ENCODE peak calls at places on chromosome 14, in five cellular contexts. One of them, this sample, is unnamed.

GRCh38 chr14:93943052-93943451 is 15.9 kb downstream of the FAM181A start:
- DNase-seq in nephron progenitor cell: no peak
- DNase-seq in pancreas: no peak
- DNase-seq in lower leg skin: no peak
- DNase-seq in IMR-90: peak
- DNase-seq in this sample: no peak

GRCh38 chr14:96648506-96649326 is 146.5 kb downstream of the PAPOLA start:
- DNase-seq in pancreas: no peak
- DNase-seq in lower leg skin: no peak
- DNase-seq in nephron progenitor cell: no peak
- DNase-seq in IMR-90: no peak
- DNase-seq in this sample: no peak

GRCh38 chr14:104281768-104282301 is 143.4 kb downstream of the KIF26A start:
- DNase-seq in nephron progenitor cell: no peak
- DNase-seq in IMR-90: no peak
- DNase-seq in pancreas: no peak
- DNase-seq in lower leg skin: no peak
- DNase-seq in this sample: peak

GRCh38 chr14:39218171-39218769 is 15.4 kb upstream of the MIA2 start:
- DNase-seq in nephron progenitor cell: no peak
- DNase-seq in pancreas: no peak
- DNase-seq in IMR-90: peak
- DNase-seq in lower leg skin: no peak
- DNase-seq in this sample: no peak

GRCh38 chr14:80172380-80173055 is 38.8 kb downstream of the DIO2 start:
- DNase-seq in nephron progenitor cell: no peak
- DNase-seq in lower leg skin: no peak
- DNase-seq in IMR-90: peak
- DNase-seq in pancreas: no peak
- DNase-seq in this sample: no peak

GRCh38 chr14:100584056-100585031 is 2.9 kb downstream of the BEGAIN start:
- DNase-seq in pancreas: no peak
- DNase-seq in lower leg skin: no peak
- DNase-seq in IMR-90: no peak
- DNase-seq in nephron progenitor cell: peak
- DNase-seq in this sample: no peak

GRCh38 chr14:94395306-94395899 is 7.0 kb upstream of the SERPINA1 start:
- DNase-seq in lower leg skin: no peak
- DNase-seq in pancreas: no peak
- DNase-seq in IMR-90: no peak
- DNase-seq in nephron progenitor cell: no peak
- DNase-seq in this sample: no peak

GRCh38 chr14:54564799-54565235 is 2.1 kb upstream of the SAMD4A start:
- DNase-seq in pancreas: no peak
- DNase-seq in nephron progenitor cell: no peak
- DNase-seq in lower leg skin: peak
- DNase-seq in IMR-90: peak
- DNase-seq in this sample: no peak

GRCh38 chr14:78143489-78144145 is 26.6 kb upstream of the NRXN3 start:
- DNase-seq in pancreas: no peak
- DNase-seq in IMR-90: peak
- DNase-seq in nephron progenitor cell: no peak
- DNase-seq in lower leg skin: no peak
- DNase-seq in this sample: no peak

GRCh38 chr14:77212933-77213656 is 31.5 kb downstream of the TMEM63C start:
- DNase-seq in pancreas: peak
- DNase-seq in IMR-90: no peak
- DNase-seq in lower leg skin: no peak
- DNase-seq in nephron progenitor cell: peak
- DNase-seq in this sample: no peak

GRCh38 chr14:60734465-60735242 is at the start of gene MNAT1:
- DNase-seq in nephron progenitor cell: peak
- DNase-seq in pancreas: peak
- DNase-seq in IMR-90: peak
- DNase-seq in lower leg skin: peak
- DNase-seq in this sample: no peak

DNA sequence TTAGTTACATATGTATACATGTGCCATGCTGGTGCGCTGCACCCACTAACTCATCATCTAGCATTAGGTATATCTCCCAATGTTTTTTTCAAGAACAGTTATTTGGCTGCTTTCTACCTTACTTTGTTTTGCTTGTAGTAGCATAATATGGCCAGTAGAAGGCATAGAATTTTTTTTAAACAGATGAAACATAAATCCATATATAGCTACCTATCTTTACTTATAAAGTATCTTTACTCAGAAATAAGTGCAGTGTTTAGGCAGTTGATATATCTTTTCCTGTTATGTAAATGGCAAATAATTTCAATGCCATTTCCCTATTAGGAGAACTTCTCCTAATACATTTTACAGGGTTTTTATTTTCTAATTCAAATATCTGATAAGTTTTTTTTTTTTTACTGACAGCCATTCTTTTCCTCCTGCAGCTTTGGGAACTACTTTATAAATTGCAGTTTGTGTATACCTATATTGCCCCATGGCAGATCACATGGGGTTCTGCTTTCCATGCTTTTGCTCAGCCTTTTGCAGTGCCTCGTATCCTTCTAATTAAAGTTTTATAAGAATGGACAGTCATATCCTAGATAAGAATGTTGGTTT is 143.1 kb downstream of the PCNX1 start:
- DNase-seq in nephron progenitor cell: no peak
- DNase-seq in IMR-90: peak
- DNase-seq in pancreas: no peak
- DNase-seq in lower leg skin: no peak
- DNase-seq in this sample: no peak
- TF ChIP-seq CTCF in nephron progenitor cell: peak
- TF ChIP-seq CTCF in IMR-90: peak
- TF ChIP-seq CTCF in pancreas: no peak
- TF ChIP-seq CTCF in lower leg skin: no peak
- TF ChIP-seq CTCF in this sample: no peak

DNA sequence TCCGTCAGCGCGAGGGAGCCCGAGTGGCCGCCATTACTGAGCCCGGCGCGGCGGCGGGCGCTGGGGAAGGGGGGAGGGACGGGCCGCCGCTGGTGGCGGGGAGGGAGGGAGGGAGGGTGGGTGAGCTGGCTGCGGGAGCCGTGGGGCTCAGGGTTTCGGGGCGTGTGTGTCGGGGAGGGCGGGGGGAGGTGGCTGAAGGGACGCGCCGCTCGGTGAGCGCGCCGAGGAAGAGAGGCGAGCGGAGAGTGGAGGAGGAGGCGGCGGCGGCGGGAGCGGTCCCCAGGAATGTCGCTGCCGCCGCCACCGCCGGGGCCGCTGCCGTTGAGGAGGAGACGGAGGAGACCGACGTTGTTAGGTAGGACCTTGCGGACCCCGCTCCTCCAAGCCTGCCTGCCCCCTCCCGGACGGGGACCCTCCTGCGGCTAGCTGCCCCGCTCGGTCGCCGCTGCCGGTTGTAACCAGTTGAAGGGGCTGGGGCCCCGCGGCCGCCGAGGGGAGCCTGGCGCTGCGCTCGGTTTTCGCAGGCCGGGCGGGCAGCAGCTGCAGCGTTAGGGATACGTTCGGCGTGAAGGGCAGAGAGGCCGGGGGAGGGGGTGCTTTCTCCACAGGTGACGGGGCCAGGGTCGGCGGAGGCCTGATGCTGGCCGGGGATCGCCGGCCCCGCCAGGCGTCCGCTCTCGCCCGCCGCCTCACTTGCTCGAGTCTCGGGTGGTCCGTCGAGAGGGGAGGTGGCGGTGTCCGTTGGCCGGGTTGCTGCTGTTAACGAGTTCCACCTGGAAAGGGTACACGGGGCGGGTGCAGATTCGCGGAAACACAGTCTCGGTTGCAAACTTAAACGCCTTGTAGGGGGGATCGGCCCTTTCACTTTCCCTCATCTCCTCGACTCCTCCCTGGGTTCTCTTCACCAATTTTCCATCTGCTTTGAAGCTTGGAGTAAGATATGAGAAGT is at the start of gene ARHGAP5:
- DNase-seq in pancreas: no peak
- DNase-seq in IMR-90: peak
- DNase-seq in nephron progenitor cell: peak
- DNase-seq in lower leg skin: no peak
- DNase-seq in this sample: no peak
- TF ChIP-seq CTCF in pancreas: no peak
- TF ChIP-seq CTCF in IMR-90: peak
- TF ChIP-seq CTCF in nephron progenitor cell: no peak
- TF ChIP-seq CTCF in lower leg skin: no peak
- TF ChIP-seq CTCF in this sample: no peak

GRCh38 chr14:69105326-69105725 is 47.6 kb downstream of the DCAF5 start:
- DNase-seq in lower leg skin: no peak
- DNase-seq in nephron progenitor cell: no peak
- DNase-seq in pancreas: no peak
- DNase-seq in IMR-90: peak
- DNase-seq in this sample: no peak
- TF ChIP-seq CTCF in lower leg skin: no peak
- TF ChIP-seq CTCF in nephron progenitor cell: no peak
- TF ChIP-seq CTCF in pancreas: no peak
- TF ChIP-seq CTCF in IMR-90: no peak
- TF ChIP-seq CTCF in this sample: no peak

DNA sequence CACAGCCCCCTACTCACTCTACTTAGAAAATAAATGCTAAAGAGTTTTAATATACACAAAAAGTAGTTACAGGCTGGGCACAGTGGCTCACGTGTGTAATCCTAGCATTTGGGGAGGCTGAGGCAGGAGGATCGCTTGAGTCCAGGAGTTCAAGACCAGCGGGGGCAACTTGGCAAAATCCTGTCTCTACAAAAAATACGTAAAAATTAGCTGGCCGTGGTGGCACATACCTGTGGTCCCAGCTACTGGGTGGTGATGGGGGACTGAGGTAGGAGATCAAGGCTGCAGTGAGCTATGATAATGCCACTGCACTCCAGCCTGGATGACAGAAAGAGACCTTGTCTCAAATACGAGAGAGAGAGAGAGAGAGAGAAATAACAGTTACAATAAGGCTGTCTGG is 9.9 kb upstream of the DYNC1H1 start:
- DNase-seq in lower leg skin: no peak
- DNase-seq in nephron progenitor cell: no peak
- DNase-seq in pancreas: no peak
- DNase-seq in IMR-90: no peak
- DNase-seq in this sample: no peak
- TF ChIP-seq CTCF in lower leg skin: no peak
- TF ChIP-seq CTCF in nephron progenitor cell: no peak
- TF ChIP-seq CTCF in pancreas: no peak
- TF ChIP-seq CTCF in IMR-90: no peak
- TF ChIP-seq CTCF in this sample: no peak

DNA sequence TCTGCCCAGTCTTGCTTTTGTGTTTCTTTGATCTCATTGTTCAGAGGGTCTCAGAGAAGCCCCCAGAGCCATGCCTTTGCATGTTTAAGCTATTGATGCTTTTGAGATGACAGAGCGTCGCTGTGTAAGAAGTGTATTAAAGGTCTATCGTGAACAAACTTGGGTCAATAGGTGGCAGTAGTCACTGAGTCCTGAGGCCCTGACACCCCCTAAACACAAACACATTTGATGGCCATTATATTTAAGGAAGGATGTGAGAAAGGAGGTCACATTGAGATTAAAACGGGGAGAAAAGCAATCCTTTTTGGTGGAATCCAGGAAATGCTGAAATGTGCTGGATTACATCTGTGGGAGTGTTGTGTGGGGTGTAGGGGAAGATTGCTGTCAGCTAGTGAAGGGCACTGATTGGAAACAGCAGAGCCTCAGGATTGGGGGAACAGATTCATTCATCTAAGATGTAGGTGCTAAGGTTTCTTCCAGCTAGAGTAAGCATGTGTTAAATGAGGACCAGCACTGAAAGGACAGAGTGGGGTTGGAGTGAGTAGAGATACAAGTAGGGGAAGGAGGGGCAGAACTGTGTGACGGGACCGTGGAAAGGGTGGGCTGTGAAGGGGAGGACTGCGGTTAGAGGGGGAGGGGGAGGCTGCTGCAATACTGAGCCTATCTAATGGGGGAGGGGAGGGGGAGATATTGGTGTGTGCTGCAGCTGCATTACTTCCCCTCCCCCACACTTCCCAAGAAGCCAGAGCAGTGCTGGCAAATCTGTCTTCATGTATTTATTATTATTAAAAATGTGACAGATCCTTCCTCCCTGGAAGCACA is 12.7 kb downstream of the NGDN start:
- DNase-seq in lower leg skin: no peak
- DNase-seq in IMR-90: no peak
- DNase-seq in nephron progenitor cell: no peak
- DNase-seq in pancreas: no peak
- DNase-seq in this sample: no peak
- TF ChIP-seq CTCF in lower leg skin: no peak
- TF ChIP-seq CTCF in IMR-90: no peak
- TF ChIP-seq CTCF in nephron progenitor cell: no peak
- TF ChIP-seq CTCF in pancreas: no peak
- TF ChIP-seq CTCF in this sample: no peak

GRCh38 chr14:89955418-89956293 is at the start of gene TDP1:
- DNase-seq in lower leg skin: peak
- DNase-seq in pancreas: peak
- DNase-seq in IMR-90: peak
- DNase-seq in nephron progenitor cell: peak
- DNase-seq in this sample: peak
- TF ChIP-seq CTCF in lower leg skin: no peak
- TF ChIP-seq CTCF in pancreas: peak
- TF ChIP-seq CTCF in IMR-90: peak
- TF ChIP-seq CTCF in nephron progenitor cell: no peak
- TF ChIP-seq CTCF in this sample: no peak